ENCODE peak calls at places on chromosomes 3 and 15, in nine cellular contexts. Y is DMS153; E is SK-N-DZ; Q is NCI-H1105; T is stimulated activated CD4-positive, alpha-beta T cell treated with anti-CD3 and anti-CD28 coated beads, TNF-alpha, amount 100 ng/mL, for 4 hours; S is activated CD4-positive, alpha-beta T cell treated with anti-CD3 and anti-CD28 coated beads for 48 hours; H is fibroblast of the aortic adventitia; N is H9; K is naive thymus-derived CD8-positive, alpha-beta T cell. J is an unnamed sample.

GRCh38 chr3:125107861-125108567 is 52.2 kb upstream of the HEG1 start:
- DNase-seq in Y (no peak), E (no peak), Q (no peak), T (no peak), S (no peak), H (peak), N (no peak), K (no peak), J (no peak)

GRCh38 chr3:134341391-134341790 is 32.9 kb downstream of the AMOTL2 start:
- DNase-seq in Y (peak), E (no peak), Q (peak), T (no peak), S (no peak), H (no peak), N (no peak), K (no peak), J (no peak)

GRCh38 chr15:89472785-89473256 is 23.6 kb downstream of the RHCG start:
- DNase-seq in Y (no peak), E (peak), Q (no peak), T (no peak), S (peak), H (peak), N (peak), K (peak), J (no peak)

GRCh38 chr3:58356054-58356453 is 23.4 kb downstream of the PXK start:
- DNase-seq in Y (no peak), E (no peak), Q (no peak), T (no peak), S (no peak), H (no peak), N (no peak), K (no peak), J (no peak)

GRCh38 chr3:142363936-142364467 is 83.8 kb downstream of the XRN1 start:
- DNase-seq in Y (no peak), E (no peak), Q (no peak), T (no peak), S (no peak), H (no peak), N (no peak), K (no peak), J (no peak)

GRCh38 chr3:80244390-80244789 is 476.6 kb upstream of the ROBO1 start:
- DNase-seq in Y (no peak), E (no peak), Q (no peak), T (no peak), S (no peak), H (peak), N (no peak), K (no peak), J (no peak)

GRCh38 chr15:33551860-33552259 is 241.1 kb downstream of the RYR3 start:
- DNase-seq in Y (no peak), E (no peak), Q (no peak), T (no peak), S (no peak), H (no peak), N (no peak), K (no peak), J (no peak)

GRCh38 chr15:40295870-40296560 is 11.7 kb downstream of the PLCB2 start:
- DNase-seq in Y (no peak), E (no peak), Q (no peak), T (no peak), S (no peak), H (no peak), N (no peak), K (no peak), J (no peak)

GRCh38 chr3:65473746-65474145 is 565.0 kb downstream of the MAGI1 start:
- DNase-seq in Y (no peak), E (no peak), Q (no peak), T (no peak), S (no peak), H (peak), N (no peak), K (no peak), J (no peak)

GRCh38 chr15:68204776-68205557 is at the start of gene CALML4:
- DNase-seq in Y (peak), E (no peak), Q (peak), T (no peak), S (no peak), H (peak), N (no peak), K (no peak), J (no peak)

GRCh38 chr3:15241341-15241740 is 35.3 kb downstream of the CAPN7 start:
- DNase-seq in Y (no peak), E (peak), Q (no peak), T (peak), S (peak), H (peak), N (no peak), K (peak), J (peak)

GRCh38 chr3:185977679-185978040 is 39.8 kb upstream of the TRA2B start:
- DNase-seq in Y (no peak), E (no peak), Q (no peak), T (no peak), S (no peak), H (no peak), N (no peak), K (no peak), J (no peak)

GRCh38 chr15:99476413-99477222 is 89.2 kb upstream of the MEF2A start:
- DNase-seq in Y (no peak), E (peak), Q (no peak), T (no peak), S (no peak), H (peak), N (no peak), K (peak), J (no peak)

GRCh38 chr15:48642795-48643194 is 2.7 kb downstream of the FBN1 start:
- DNase-seq in Y (no peak), E (no peak), Q (no peak), T (no peak), S (no peak), H (no peak), N (no peak), K (no peak), J (no peak)

GRCh38 chr15:82646250-82647044 is 716 bp downstream of the CPEB1 start:
- DNase-seq in Y (no peak), E (no peak), Q (peak), T (no peak), S (peak), H (no peak), N (peak), K (no peak), J (no peak)

GRCh38 chr3:2983987-2984724 is 126.0 kb downstream of the IL5RA start:
- DNase-seq in Y (no peak), E (no peak), Q (no peak), T (no peak), S (no peak), H (no peak), N (no peak), K (no peak), J (no peak)

GRCh38 chr3:117868766-117869165 is 1159.2 kb downstream of the TUSC7 start:
- DNase-seq in Y (no peak), E (no peak), Q (no peak), T (no peak), S (no peak), H (no peak), N (no peak), K (no peak), J (no peak)

GRCh38 chr3:170387952-170388351 is 30.4 kb downstream of the SKIL start:
- DNase-seq in Y (no peak), E (no peak), Q (no peak), T (no peak), S (no peak), H (peak), N (no peak), K (no peak), J (no peak)

GRCh38 chr3:197354195-197355059 is 56.0 kb upstream of the DLG1 start:
- DNase-seq in Y (no peak), E (peak), Q (no peak), T (no peak), S (no peak), H (peak), N (no peak), K (no peak), J (no peak)

GRCh38 chr3:77039606-77040553 is at the start of gene ROBO2:
- DNase-seq in Y (peak), E (peak), Q (peak), T (no peak), S (no peak), H (no peak), N (peak), K (no peak), J (no peak)

GRCh38 chr3:140842984-140843649 is 98.5 kb upstream of the SLC25A36 start:
- DNase-seq in Y (no peak), E (no peak), Q (no peak), T (no peak), S (no peak), H (no peak), N (no peak), K (no peak), J (no peak)

GRCh38 chr3:101643861-101644613 is 32.9 kb downstream of the ZBTB11 start:
- DNase-seq in Y (no peak), E (no peak), Q (no peak), T (no peak), S (peak), H (peak), N (no peak), K (peak), J (peak)

GRCh38 chr15:51721199-51721960 is 16.1 kb downstream of the LYSMD2 start:
- DNase-seq in Y (no peak), E (no peak), Q (no peak), T (no peak), S (no peak), H (no peak), N (no peak), K (no peak), J (no peak)

GRCh38 chr15:85943825-85944224 is 135.8 kb upstream of the AGBL1 start:
- DNase-seq in Y (no peak), E (no peak), Q (no peak), T (no peak), S (no peak), H (no peak), N (no peak), K (no peak), J (no peak)

GRCh38 chr3:128447561-128448013 is 19.1 kb downstream of the DNAJB8 start:
- DNase-seq in Y (no peak), E (no peak), Q (no peak), T (no peak), S (peak), H (no peak), N (no peak), K (no peak), J (no peak)

GRCh38 chr3:143726727-143727126 is 121.5 kb downstream of the SLC9A9 start:
- DNase-seq in Y (no peak), E (no peak), Q (no peak), T (no peak), S (no peak), H (no peak), N (no peak), K (no peak), J (no peak)

GRCh38 chr15:29106551-29107290 is 162.9 kb downstream of the NSMCE3 start:
- DNase-seq in Y (no peak), E (no peak), Q (no peak), T (no peak), S (no peak), H (no peak), N (no peak), K (peak), J (no peak)

GRCh38 chr3:126340596-126340942 is 16.6 kb downstream of the KLF15 start:
- DNase-seq in Y (no peak), E (no peak), Q (no peak), T (no peak), S (no peak), H (no peak), N (no peak), K (no peak), J (no peak)

GRCh38 chr3:30655187-30655812 is 48.9 kb downstream of the TGFBR2 start:
- DNase-seq in Y (no peak), E (no peak), Q (no peak), T (no peak), S (peak), H (no peak), N (no peak), K (no peak), J (no peak)

GRCh38 chr15:85972805-85973540 is 106.7 kb upstream of the AGBL1 start:
- DNase-seq in Y (no peak), E (no peak), Q (no peak), T (no peak), S (no peak), H (no peak), N (no peak), K (no peak), J (no peak)

GRCh38 chr3:112619295-112619694 is 21.6 kb downstream of the CCDC80 start:
- DNase-seq in Y (no peak), E (no peak), Q (no peak), T (no peak), S (no peak), H (no peak), N (no peak), K (no peak), J (no peak)

GRCh38 chr3:12897537-12898289 is 56.3 kb upstream of the RPL32 start:
- DNase-seq in Y (peak), E (no peak), Q (no peak), T (no peak), S (no peak), H (no peak), N (no peak), K (no peak), J (no peak)

GRCh38 chr3:77526573-77526972 is 486.7 kb downstream of the ROBO2 start:
- DNase-seq in Y (no peak), E (no peak), Q (peak), T (no peak), S (no peak), H (no peak), N (no peak), K (no peak), J (no peak)

J was measured in SW 1271.